ENCODE peak calls at places on chromosomes 12 and 14, in eight cellular contexts. Y, J, N, M, S, X, U and A are unnamed samples.

GRCh38 chr14:23008836-23009235 is 1.1 kb downstream of the C14orf93 start:
- DNase-seq in U (no peak), M (no peak), S (no peak), J (no peak), Y (peak; percentile 70), X (no peak), N (no peak), A (no peak)

GRCh38 chr12:117494833-117495714 is 133.6 kb upstream of the NOS1 start:
- DNase-seq in S (no peak), U (no peak), M (no peak), N (no peak), Y (no peak), X (no peak), J (no peak), A (no peak)

GRCh38 chr12:66900616-66901015 is 221.7 kb upstream of the GRIP1 start:
- DNase-seq in U (no peak), J (no peak), M (no peak), X (no peak), S (no peak), N (no peak), Y (no peak), A (peak; percentile 31)

GRCh38 chr14:100714205-100714781 is 12.4 kb upstream of the DLK1 start:
- DNase-seq in N (no peak), J (no peak), U (no peak), M (no peak), S (no peak), X (no peak), Y (peak; percentile 85), A (no peak)

GRCh38 chr14:71381814-71382213 is 474.6 kb downstream of the PCNX1 start:
- DNase-seq in N (no peak), X (no peak), Y (no peak), M (no peak), S (no peak), U (no peak), J (no peak), A (no peak)

GRCh38 chr14:64746298-64747250 is 42.4 kb downstream of the PLEKHG3 start:
- DNase-seq in Y (no peak), J (peak; percentile 13), X (no peak), U (no peak), S (no peak), M (no peak), N (no peak), A (no peak)

GRCh38 chr14:101122855-101123129 is 219.3 kb upstream of the RTL1 start:
- DNase-seq in S (no peak), X (no peak), J (no peak), U (no peak), M (no peak), Y (no peak), N (no peak), A (no peak)

GRCh38 chr12:6943719-6944380 is at the start of the genes C12orf57 and RNU7-1:
- DNase-seq in X (peak; percentile 78), N (peak; percentile 94), M (peak; percentile 88), J (peak; percentile 89), U (no peak), S (peak; percentile 75), Y (peak; percentile 97), A (peak; percentile 85)

GRCh38 chr12:102503056-102503681 is 22.8 kb upstream of the IGF1 start:
- DNase-seq in S (no peak), Y (peak; percentile 35), X (no peak), U (no peak), J (no peak), M (no peak), N (no peak), A (no peak)

GRCh38 chr12:97936165-97936564 is 473.6 kb downstream of the RMST start:
- DNase-seq in U (no peak), X (no peak), N (no peak), J (no peak), Y (no peak), M (no peak), S (no peak), A (no peak)

GRCh38 chr12:121530600-121531355 is 50.0 kb downstream of the KDM2B start:
- DNase-seq in J (peak; percentile 88), U (peak; percentile 33), X (peak; percentile 72), N (no peak), S (peak; percentile 86), M (no peak), Y (peak; percentile 97), A (no peak)

GRCh38 chr12:54052745-54053624 is 650 bp upstream of the HOXC4 start:
- DNase-seq in Y (peak; percentile 25), S (no peak), J (no peak), M (no peak), X (no peak), U (no peak), N (peak; percentile 43), A (no peak)

GRCh38 chr12:54055522-54055921 is 1.9 kb downstream of the HOXC4 start:
- DNase-seq in J (no peak), M (no peak), S (no peak), U (no peak), X (no peak), Y (no peak), N (no peak), A (no peak)

GRCh38 chr12:54053625-54054441 is at the start of gene HOXC4:
- DNase-seq in M (no peak), N (peak; percentile 82), Y (no peak), J (peak; percentile 1), S (no peak), X (no peak), U (no peak), A (no peak)

GRCh38 chr12:54056110-54056509 is 2.5 kb downstream of the HOXC4 start:
- DNase-seq in J (no peak), N (no peak), U (no peak), M (no peak), Y (no peak), X (no peak), S (no peak), A (no peak)

DNA sequence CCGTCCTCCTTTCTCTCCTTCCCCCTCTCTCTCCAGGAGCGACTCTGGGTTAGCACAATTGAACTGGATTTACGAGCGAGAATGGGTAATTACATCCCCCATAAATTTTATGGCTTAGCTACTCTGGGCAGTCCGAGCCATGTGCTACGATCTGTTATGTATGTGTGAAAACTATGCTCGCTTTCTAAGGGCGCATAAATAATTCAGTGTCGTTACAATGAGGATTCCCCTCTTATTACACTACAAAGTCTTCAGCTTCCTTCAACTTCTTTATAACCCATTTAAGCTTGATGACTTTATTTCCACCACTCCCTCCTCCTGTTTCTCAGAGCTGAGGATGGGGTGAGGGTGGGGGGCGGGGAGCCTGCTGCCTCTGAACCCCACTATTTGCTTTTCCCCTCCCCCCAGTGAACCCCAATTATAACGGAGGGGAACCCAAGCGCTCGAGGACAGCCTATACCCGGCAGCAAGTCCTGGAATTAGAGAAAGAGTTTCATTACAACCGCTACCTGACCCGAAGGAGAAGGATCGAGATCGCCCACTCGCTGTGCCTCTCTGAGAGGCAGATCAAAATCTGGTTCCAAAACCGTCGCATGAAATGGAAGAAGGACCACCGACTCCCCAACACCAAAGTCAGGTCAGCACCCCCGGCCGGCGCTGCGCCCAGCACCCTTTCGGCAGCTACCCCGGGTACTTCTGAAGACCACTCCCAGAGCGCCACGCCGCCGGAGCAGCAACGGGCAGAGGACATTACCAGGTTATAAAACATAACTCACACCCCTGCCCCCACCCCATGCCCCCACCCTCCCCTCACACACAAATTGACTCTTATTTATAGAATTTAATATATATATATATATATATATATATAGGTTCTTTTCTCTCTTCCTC is 1.1 kb downstream of the HOXC4 start:
- DNase-seq in S (no peak), N (no peak), M (no peak), X (no peak), J (no peak), U (no peak), Y (no peak), A (no peak)
- H3K4me3 ChIP-seq in S (peak overlapping the region; percentile 40), N (peak overlapping the region; percentile 67), M (no peak overlapping the region), X (no peak overlapping the region), J (no peak overlapping the region), U (peak overlapping the region; percentile 43), Y (no peak overlapping the region), A (no peak overlapping the region)

DNA sequence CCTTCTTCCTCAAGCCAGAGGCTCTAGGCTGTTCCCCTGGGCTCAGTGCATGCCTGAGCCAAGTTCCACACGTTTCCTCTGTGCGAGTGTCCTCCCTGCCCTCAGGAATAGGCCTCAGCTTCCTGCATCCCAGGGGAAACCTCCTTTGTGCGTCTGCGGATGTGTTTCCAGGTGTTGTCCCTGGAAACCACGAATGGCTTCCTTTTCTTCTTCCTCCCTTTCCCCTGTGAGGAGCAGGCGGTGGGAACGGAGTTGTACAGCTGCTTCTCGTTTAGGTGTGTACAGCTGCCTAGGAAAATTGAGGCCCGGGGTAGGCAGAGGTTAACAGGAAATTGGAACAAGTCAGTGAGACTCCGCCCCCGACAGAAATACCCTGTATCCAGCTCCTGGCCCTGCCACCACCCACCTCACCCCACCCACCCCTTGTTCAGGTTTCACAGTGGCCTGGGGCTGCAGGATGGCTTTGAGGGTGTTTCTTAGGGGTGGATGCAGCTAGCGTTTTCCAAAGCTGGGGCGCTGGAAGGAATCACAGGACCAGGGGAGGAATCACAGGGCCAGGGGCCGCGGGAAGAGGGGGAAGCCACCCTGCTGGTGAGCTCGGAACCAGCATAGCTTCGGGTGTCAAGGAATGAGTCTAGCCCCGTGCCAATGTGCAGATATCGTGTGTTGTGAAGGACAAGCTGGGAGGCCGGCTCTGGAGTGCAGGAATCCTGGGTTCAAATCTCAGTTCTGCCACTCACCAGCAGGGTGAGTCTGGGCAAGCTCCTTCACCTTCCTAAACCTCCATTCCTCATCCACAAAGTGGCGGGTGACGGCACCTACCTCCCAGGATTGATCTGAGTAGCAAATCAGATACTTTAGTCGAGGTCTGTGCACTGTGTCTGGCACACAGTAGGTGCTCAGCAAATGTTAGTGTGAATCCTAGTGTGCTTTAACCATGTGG is 53.8 kb upstream of the RIN3 start:
- DNase-seq in J (no peak), N (no peak), U (no peak), Y (no peak), X (no peak), S (no peak), M (no peak), A (no peak)
- TF ChIP-seq CTCF in J (no peak), N (no peak), U (peak; percentile 4), Y (no peak), X (no peak), S (no peak), M (no peak), A (no peak)

DNA sequence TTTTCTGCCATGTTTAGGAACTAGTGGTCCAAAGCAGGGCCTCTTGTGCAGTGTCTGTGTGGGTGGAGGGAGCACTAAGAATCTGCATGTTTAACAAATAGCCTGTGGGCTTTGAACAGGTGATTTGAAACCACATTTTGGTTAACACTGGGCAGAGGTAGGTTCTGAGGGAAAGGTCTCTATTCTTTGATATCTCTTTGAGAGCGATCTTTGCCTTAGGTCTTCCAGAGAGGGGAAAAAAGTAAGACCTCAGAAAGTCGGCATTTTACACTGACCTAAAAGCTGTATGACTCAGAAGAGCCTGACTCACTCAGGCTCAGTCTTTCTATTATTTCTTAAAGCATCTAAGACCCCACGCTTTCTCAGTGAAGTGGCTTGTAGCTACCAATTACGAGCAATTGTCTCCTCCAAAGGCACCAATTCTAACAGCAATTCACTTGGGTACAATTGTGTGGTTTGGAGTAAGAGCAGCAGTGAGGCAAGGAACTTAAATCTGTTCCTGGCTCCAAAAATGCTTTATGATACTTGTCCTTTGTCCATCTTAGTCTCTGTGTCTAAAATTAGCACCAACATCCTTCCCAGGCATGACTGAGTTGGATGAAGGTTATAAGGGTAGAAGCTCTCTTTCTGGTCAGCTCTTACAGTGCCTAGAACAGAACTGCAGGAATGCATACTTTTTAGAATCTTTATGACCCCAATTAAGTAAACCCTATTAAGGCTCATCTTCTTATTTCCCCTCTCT is 8.8 kb downstream of the EIF2B2 start:
- DNase-seq in U (peak; percentile 26), S (no peak), J (peak; percentile 78), N (no peak), Y (peak; percentile 4), X (no peak), M (no peak), A (peak; percentile 38)
- H3K4me3 ChIP-seq in U (no peak overlapping the region), S (no peak overlapping the region), J (no peak overlapping the region), N (no peak overlapping the region), Y (no peak overlapping the region), X (no peak overlapping the region), M (no peak overlapping the region), A (no peak overlapping the region)

GRCh38 chr12:75087656-75088055 is 122.0 kb downstream of the KCNC2 start:
- DNase-seq in N (no peak), J (no peak), X (no peak), S (no peak), Y (peak; percentile 16), U (no peak), M (no peak), A (no peak)
- TF ChIP-seq CTCF in N (peak; percentile 24), J (no peak), X (no peak), S (no peak), Y (no peak), U (no peak), M (peak; percentile 47), A (peak; percentile 38)